ENCODE peak calls at places on chromosomes 11 and 22, in five cellular contexts. O is fibroblast of pulmonary artery; L is NCI-H2171; I is GM23338; H is CD8-positive, alpha-beta T cell. W is an unnamed sample.
A peak's percentile ranks its signal among the peaks of the same experiment; 100 is the strongest.

GRCh38 chr11:100740440-100740839 is 53.4 kb downstream of the ARHGAP42 start:
- DNase-seq in O (peak; percentile 75), L (no peak), I (no peak), H (no peak), W (no peak)

GRCh38 chr22:40817737-40818136 is 1.4 kb downstream of the SLC25A17 start:
- DNase-seq in O (no peak), L (no peak), I (no peak), H (no peak), W (no peak)

GRCh38 chr22:46267431-46268279 is at the start of gene TTC38:
- DNase-seq in O (peak; percentile 79), L (peak; percentile 6), I (peak; percentile 77), H (peak; percentile 52), W (peak; percentile 31)

GRCh38 chr11:108324587-108324986 is 101.7 kb downstream of the ATM start:
- DNase-seq in O (peak; percentile 39), L (peak; percentile 31), I (no peak), H (no peak), W (no peak)

GRCh38 chr22:48338793-48339705 is 1488.6 kb downstream of the BRD1 start:
- DNase-seq in O (no peak), L (no peak), I (peak; percentile 20), H (no peak), W (no peak)

GRCh38 chr11:128058580-128059208 is 528.7 kb downstream of the ETS1 start:
- DNase-seq in O (no peak), L (no peak), I (no peak), H (no peak), W (no peak)

GRCh38 chr11:8038393-8038792 is 42.6 kb upstream of the TUB start:
- DNase-seq in O (no peak), L (no peak), I (peak; percentile 63), H (no peak), W (no peak)

GRCh38 chr11:96869207-96869606 is 479.4 kb downstream of the JRKL start:
- DNase-seq in O (peak; percentile 88), L (no peak), I (no peak), H (no peak), W (no peak)

GRCh38 chr11:88552377-88553029 is 215.0 kb upstream of the CTSC start:
- DNase-seq in O (peak; percentile 66), L (no peak), I (peak; percentile 87), H (peak; percentile 39), W (peak; percentile 12)

GRCh38 chr22:49365910-49366309 is 461.8 kb downstream of the BRD1 start:
- DNase-seq in O (no peak), L (no peak), I (no peak), H (no peak), W (no peak)

GRCh38 chr11:11577246-11577855 is 44.5 kb downstream of the GALNT18 start:
- DNase-seq in O (peak; percentile 8), L (no peak), I (no peak), H (no peak), W (no peak)

GRCh38 chr11:66322732-66323427 is 6.0 kb upstream of the CD248 start:
- DNase-seq in O (peak; percentile 67), L (no peak), I (no peak), H (no peak), W (no peak)

GRCh38 chr11:110172666-110173065 is 79.5 kb downstream of the ZC3H12C start:
- DNase-seq in O (no peak), L (no peak), I (no peak), H (no peak), W (no peak)

GRCh38 chr11:65434057-65434666 is 11.6 kb downstream of the NEAT1 start:
- DNase-seq in O (peak; percentile 56), L (no peak), I (no peak), H (no peak), W (no peak)

GRCh38 chr22:33076368-33076767 is 18.2 kb upstream of the SYN3 start:
- DNase-seq in O (peak; percentile 16), L (no peak), I (peak; percentile 66), H (no peak), W (no peak)

GRCh38 chr11:73787051-73787642 is 527 bp upstream of the MRPL48 start:
- DNase-seq in O (no peak), L (no peak), I (no peak), H (no peak), W (no peak)

GRCh38 chr11:65425971-65426838 is 3.6 kb downstream of the NEAT1 start:
- DNase-seq in O (peak; percentile 85), L (no peak), I (no peak), H (no peak), W (no peak)

GRCh38 chr11:119130662-119131061 is 9.3 kb downstream of the HINFP start:
- DNase-seq in O (peak; percentile 70), L (no peak), I (no peak), H (no peak), W (no peak)

GRCh38 chr11:70942593-70942992 is 309.8 kb downstream of the SHANK2 start:
- DNase-seq in O (peak; percentile 1), L (no peak), I (peak; percentile 32), H (no peak), W (no peak)

GRCh38 chr11:63756919-63757761 is 11.4 kb downstream of the ZFTA start:
- DNase-seq in O (no peak), L (no peak), I (no peak), H (no peak), W (no peak)

GRCh38 chr11:69102732-69103615 is 52.8 kb upstream of the SMIM38 start:
- DNase-seq in O (no peak), L (no peak), I (peak; percentile 28), H (no peak), W (no peak)

GRCh38 chr22:31139866-31140716 is at the start of gene PLA2G3:
- DNase-seq in O (peak; percentile 49), L (peak; percentile 69), I (peak; percentile 99), H (no peak), W (no peak)

GRCh38 chr11:78038697-78039313 is 15.7 kb upstream of the KCTD14 start:
- DNase-seq in O (peak; percentile 66), L (no peak), I (no peak), H (no peak), W (no peak)

GRCh38 chr11:60944504-60945294 is 7.3 kb downstream of the SLC15A3 start:
- DNase-seq in O (no peak), L (no peak), I (peak; percentile 48), H (no peak), W (no peak)

GRCh38 chr11:120106354-120106753 is 31.6 kb downstream of the TRIM29 start:
- DNase-seq in O (no peak), L (no peak), I (no peak), H (no peak), W (no peak)

GRCh38 chr11:12087075-12087775 is 23.2 kb upstream of the MICAL2 start:
- DNase-seq in O (peak; percentile 68), L (no peak), I (peak; percentile 36), H (peak; percentile 34), W (no peak)

W was measured in T follicular helper cell.